ENCODE peak calls at places on chromosomes 16 and 17, in six cellular contexts. A is mesenchymal stem cell, D is colonic mucosa, K is thoracic aorta, F is Karpas-422, I is fibroblast of lung. H is an unnamed sample. For H3K36me3, the result is how much of the 10 kb centered on the place peaks cover.

GRCh38 chr16:53052519-53053501 is at the start of gene CHD9NB:
- DNase-seq in A (peak), D (peak), K (peak), F (no peak), I (peak), H (peak)

GRCh38 chr17:15510361-15510760 is 42.9 kb upstream of the CDRT4 start:
- DNase-seq in A (peak), D (no peak), K (peak), F (no peak), I (peak), H (no peak)

GRCh38 chr17:56739376-56739775 is 94.3 kb downstream of the C17orf67 start:
- DNase-seq in A (no peak), D (no peak), K (no peak), F (no peak), I (peak), H (no peak)

GRCh38 chr17:77160032-77160876 is 19.5 kb downstream of the SEC14L1 start:
- DNase-seq in A (peak), D (no peak), K (no peak), F (no peak), I (no peak), H (no peak)

GRCh38 chr16:79601092-79601977 is 798 bp upstream of the MAF start:
- DNase-seq in A (peak), D (peak), K (no peak), F (no peak), I (peak), H (peak)

GRCh38 chr17:71441098-71441497 is 679.7 kb upstream of the SOX9 start:
- DNase-seq in A (peak), D (peak), K (no peak), F (no peak), I (peak), H (no peak)

GRCh38 chr16:15847621-15848175 is 9.1 kb downstream of the MYH11 start:
- DNase-seq in A (no peak), D (no peak), K (no peak), F (no peak), I (no peak), H (no peak)

GRCh38 chr16:58306327-58306726 is 11.5 kb upstream of the PRSS54 start:
- DNase-seq in A (peak), D (peak), K (no peak), F (peak), I (peak), H (peak)

GRCh38 chr17:67558740-67559380 is 158.9 kb upstream of the NOL11 start:
- DNase-seq in A (peak), D (no peak), K (no peak), F (no peak), I (no peak), H (no peak)
- H3K27ac ChIP-seq in A (no peak), D (no peak), K (no peak), F (no peak), I (no peak), H (no peak)

DNA sequence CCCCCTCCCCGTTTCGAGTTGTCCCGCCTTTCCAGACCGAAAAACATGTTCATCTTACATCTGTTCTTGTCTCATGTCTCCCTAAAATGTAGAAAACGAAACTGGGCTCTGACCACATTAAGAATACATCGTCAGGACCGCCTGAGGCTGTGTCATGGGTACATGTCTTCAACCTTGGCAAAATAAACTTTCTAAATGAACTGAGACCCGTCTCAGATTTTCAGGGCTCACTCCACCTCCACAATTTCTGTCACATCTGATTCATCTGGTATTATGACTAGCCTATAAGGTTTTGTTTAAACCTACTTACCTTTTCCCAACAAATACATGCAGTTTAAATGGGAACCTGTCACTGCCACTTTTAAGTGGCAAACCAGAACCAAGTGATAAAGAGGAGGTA is 621 bp downstream of the SDR42E1 start:
- DNase-seq in A (no peak), D (no peak), K (no peak), F (no peak), I (no peak), H (no peak)
- H3K4me3 ChIP-seq in A (peak), D (peak), K (no peak), F (peak), I (no peak), H (peak)

GRCh38 chr17:80471922-80472321 is 4.5 kb downstream of the NPTX1 start:
- DNase-seq in A (no peak), D (no peak), K (no peak), F (no peak), I (no peak), H (no peak)
- H3K36me3 ChIP-seq in A (under half), D (under half), K (under half), F (under half), I (under half), H (under half)

DNA sequence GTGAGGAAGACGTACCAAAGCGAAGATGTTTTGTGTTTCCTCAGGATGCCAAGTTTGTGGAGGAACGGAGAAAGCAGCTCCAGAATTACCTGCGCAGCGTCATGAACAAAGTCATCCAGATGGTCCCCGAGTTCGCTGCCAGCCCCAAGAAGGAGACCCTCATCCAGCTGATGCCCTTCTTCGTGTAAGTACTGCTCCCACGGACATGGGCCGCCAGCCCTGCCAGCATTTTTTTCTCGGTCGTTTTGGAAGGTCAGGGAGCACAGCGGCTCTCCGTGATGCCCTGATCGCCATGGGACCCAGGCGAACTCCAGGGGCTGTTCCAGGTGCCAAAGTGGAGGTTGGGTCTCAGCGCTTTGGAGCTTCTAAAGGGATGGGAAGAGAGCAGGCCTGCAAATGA is 279.0 kb downstream of the CPPED1 start:
- DNase-seq in A (no peak), D (no peak), K (no peak), F (no peak), I (no peak), H (no peak)
- H3K27ac ChIP-seq in A (no peak), D (no peak), K (no peak), F (no peak), I (no peak), H (no peak)

DNA sequence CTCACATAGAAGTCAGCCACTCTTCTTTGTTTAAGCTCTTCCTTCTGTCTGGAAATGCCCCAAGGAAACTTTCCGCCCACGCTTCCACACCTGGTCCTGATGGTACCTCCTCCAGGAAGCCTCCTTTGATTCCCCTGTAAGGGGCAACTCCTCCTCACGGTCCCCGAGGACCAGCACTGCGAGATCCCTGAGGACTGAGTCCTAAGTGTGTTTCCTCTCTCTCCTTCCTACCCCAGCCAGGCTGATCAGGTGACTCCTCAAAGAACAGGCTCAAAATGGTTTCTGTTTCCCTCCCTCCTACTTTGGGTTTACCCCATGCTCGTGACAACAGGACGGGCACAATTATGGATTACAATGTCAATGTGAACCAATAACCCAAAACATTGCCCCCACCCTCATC is 63.0 kb upstream of the MED9 start:
- DNase-seq in A (no peak), D (no peak), K (no peak), F (no peak), I (peak), H (no peak)
- H3K4me3 ChIP-seq in A (peak), D (no peak), K (peak), F (no peak), I (no peak), H (no peak)

DNA sequence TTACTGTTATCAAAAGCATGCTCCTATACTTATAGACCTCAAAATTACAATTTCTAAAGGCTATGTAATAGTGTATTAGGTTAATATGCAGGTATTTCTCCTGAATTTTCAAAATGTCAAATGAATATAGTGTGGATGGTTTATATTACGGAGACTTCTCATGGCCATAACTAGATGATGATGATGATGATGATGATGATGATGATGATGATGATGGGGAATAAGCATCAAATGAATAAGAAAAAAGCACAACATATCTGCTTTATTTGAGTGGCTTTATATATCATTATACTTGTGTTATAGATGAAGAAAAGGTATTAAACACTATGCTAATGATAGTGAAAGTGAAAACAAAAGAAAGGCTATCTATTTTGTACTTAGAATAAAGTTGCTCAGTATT is 53.9 kb downstream of the CDC27 start:
- DNase-seq in A (no peak), D (no peak), K (no peak), F (no peak), I (no peak), H (no peak)
- H3K36me3 ChIP-seq in A (under half), D (under half), K (under half), F (half or more), I (under half), H (under half)

GRCh38 chr16:67833035-67833417 is 9.1 kb upstream of the THAP11 start:
- DNase-seq in A (peak), D (peak), K (no peak), F (no peak), I (peak), H (no peak)
- H3K27ac ChIP-seq in A (no peak), D (no peak), K (peak), F (no peak), I (peak), H (peak)

DNA sequence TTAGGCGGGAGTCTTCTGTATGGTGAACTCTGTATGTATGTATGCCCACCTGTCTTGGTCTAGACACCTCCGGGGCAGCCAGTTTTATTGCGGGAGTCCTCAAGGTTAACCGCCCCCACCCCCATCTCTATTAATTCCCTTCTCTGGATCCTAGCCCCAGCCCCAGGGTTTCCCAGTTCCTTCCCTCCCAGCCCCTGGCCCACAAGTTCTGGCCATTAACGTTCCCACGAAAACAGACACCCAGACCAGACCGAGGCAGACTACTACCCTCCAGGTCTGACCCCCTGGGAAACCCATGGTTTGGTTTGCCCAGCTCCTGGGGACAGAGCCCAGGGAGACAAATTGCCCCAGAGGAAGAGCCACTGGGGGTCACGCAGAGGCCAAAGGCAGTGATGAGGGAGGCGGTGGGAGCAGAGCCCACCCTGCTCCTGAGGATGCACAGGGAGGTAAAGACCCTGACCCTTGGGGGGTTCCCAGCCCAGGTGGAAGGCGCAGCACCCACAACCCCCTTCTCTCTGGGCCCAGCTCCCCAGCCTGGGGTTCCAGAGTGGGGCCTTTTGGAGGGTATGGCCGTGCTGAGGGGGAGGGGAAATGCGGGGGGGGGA is 8.5 kb downstream of the TBKBP1 start:
- DNase-seq in A (no peak), D (no peak), K (no peak), F (no peak), I (no peak), H (no peak)
- H3K4me3 ChIP-seq in A (no peak), D (no peak), K (no peak), F (no peak), I (no peak), H (no peak)

GRCh38 chr16:8889893-8890548 is 7.9 kb downstream of the LITAFD start:
- DNase-seq in A (no peak), D (no peak), K (no peak), F (no peak), I (no peak), H (no peak)

GRCh38 chr16:8890549-8890921 is 8.4 kb downstream of the LITAFD start:
- DNase-seq in A (no peak), D (no peak), K (no peak), F (no peak), I (no peak), H (no peak)

GRCh38 chr16:8893976-8894690 is 12.0 kb downstream of the LITAFD start:
- DNase-seq in A (no peak), D (no peak), K (no peak), F (no peak), I (no peak), H (no peak)

GRCh38 chr16:8893426-8893825 is 11.3 kb downstream of the LITAFD start:
- DNase-seq in A (no peak), D (no peak), K (no peak), F (no peak), I (no peak), H (no peak)

DNA sequence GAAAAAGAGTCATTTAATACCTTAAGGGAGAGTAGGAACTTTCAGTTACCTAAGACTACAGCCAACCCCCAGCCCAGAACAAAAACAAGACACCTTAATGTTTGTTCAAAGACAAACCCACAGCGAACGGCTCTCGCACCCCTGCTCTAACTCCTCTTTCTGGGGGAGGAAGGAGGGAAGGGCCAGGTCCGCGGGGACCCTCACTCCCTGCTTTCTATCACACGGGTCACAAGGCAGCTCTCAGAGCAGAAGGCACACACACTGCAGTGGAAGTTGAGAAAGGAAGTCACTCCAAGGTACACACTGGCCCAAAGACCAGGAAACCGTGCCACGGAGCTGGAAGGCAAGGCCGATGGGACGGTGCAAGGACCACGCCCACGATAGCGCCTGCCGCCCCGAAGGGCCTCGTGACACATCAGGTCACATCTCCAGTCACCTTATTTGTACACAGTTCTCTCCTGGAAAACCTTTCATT is 10.0 kb downstream of the LITAFD start:
- DNase-seq in A (no peak), D (no peak), K (no peak), F (no peak), I (no peak), H (no peak)
- H3K36me3 ChIP-seq in A (half or more), D (under half), K (half or more), F (under half), I (under half), H (half or more)

DNA sequence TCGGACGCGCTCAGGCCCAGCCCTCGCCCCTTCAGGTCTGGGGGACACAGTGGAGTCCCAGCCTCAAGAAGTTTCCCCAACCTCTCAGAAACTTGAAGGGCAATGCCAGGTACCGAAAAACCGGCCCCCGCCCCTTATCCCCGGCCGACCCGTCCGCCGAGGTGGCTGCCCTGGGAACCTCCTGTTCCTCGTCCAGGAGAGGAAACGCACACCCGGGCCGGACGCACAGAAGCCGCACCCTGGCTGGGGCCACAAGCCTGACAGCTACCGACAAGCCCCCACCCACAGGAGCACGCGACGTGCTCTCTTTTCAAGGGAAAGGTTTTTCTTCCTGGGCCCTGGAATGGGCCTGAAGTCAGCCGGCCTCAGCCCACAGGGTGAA is 37.2 kb downstream of the CBFA2T3 start:
- DNase-seq in A (no peak), D (no peak), K (no peak), F (no peak), I (no peak), H (peak)
- H3K27ac ChIP-seq in A (no peak), D (no peak), K (no peak), F (no peak), I (no peak), H (no peak)

H was measured in thyroid gland.